ENCODE peak calls at places on chromosomes 7 and 10, in four cellular contexts. E, F, R and P are unnamed samples. For H3K9me2, the result is how much of the 10 kb centered on the place peaks cover.

GRCh38 chr10:22670796-22671195 is 43.6 kb downstream of the PIP4K2A start:
- DNase-seq in F (no peak), R (no peak), E (no peak), P (peak)

GRCh38 chr7:45701701-45702460 is 127.7 kb downstream of the ADCY1 start:
- DNase-seq in F (no peak), R (peak), E (no peak), P (no peak)

GRCh38 chr7:20458483-20458882 is 127.8 kb downstream of the ITGB8 start:
- DNase-seq in F (no peak), E (no peak), R (no peak), P (no peak)

GRCh38 chr10:74825033-74825370 is 1.4 kb upstream of the KAT6B start:
- DNase-seq in R (no peak), E (no peak), F (no peak), P (peak)

GRCh38 chr10:17206210-17206709 is 4.8 kb upstream of the TRDMT1 start:
- DNase-seq in E (no peak), F (no peak), R (no peak), P (peak)

GRCh38 chr10:93475871-93476270 is 6.3 kb downstream of the MYOF start:
- DNase-seq in F (no peak), R (no peak), E (peak), P (peak)

GRCh38 chr7:25259487-25260243 is 31.4 kb upstream of the NPVF start:
- DNase-seq in R (peak), F (peak), E (peak), P (peak)

GRCh38 chr7:77734590-77735421 is 38.5 kb downstream of the RSBN1L start:
- DNase-seq in R (no peak), F (no peak), E (no peak), P (no peak)

GRCh38 chr10:79468841-79469585 is 23.6 kb upstream of the ZCCHC24 start:
- DNase-seq in F (no peak), R (no peak), E (no peak), P (no peak)

GRCh38 chr7:18694484-18694883 is 198.9 kb downstream of the HDAC9 start:
- DNase-seq in F (no peak), E (no peak), R (no peak), P (no peak)

GRCh38 chr10:21528452-21529235 is 3.2 kb upstream of the SKIDA1 start:
- DNase-seq in R (no peak), F (no peak), E (no peak), P (no peak)

GRCh38 chr10:69914373-69915268 is 112.9 kb downstream of the COL13A1 start:
- DNase-seq in F (peak), E (peak), R (peak), P (peak)

GRCh38 chr10:76231258-76231934 is 800.0 kb downstream of the LRMDA start:
- DNase-seq in R (no peak), E (no peak), F (no peak), P (no peak)

GRCh38 chr7:37320140-37320839 is 128.4 kb downstream of the ELMO1 start:
- DNase-seq in R (no peak), E (no peak), F (no peak), P (no peak)

GRCh38 chr7:82755705-82756551 is 312.4 kb upstream of the CACNA2D1 start:
- DNase-seq in R (no peak), E (no peak), F (no peak), P (peak)

GRCh38 chr7:129553861-129554530 is 51.7 kb downstream of the SMKR1 start:
- DNase-seq in R (no peak), F (peak), E (no peak), P (peak)

GRCh38 chr7:77473240-77474005 is 57.3 kb upstream of the GSAP start:
- DNase-seq in E (no peak), R (no peak), F (no peak), P (peak)

GRCh38 chr7:38102486-38102885 is 75.6 kb upstream of the STARD3NL start:
- DNase-seq in F (no peak), R (no peak), E (no peak), P (peak)

GRCh38 chr10:92087750-92088395 is 164.3 kb downstream of the BTAF1 start:
- DNase-seq in R (peak), E (peak), F (peak), P (peak)

GRCh38 chr10:128563387-128563786 is 437.2 kb upstream of the MKI67 start:
- DNase-seq in R (no peak), E (no peak), F (no peak), P (no peak)

GRCh38 chr10:88651131-88651541 is 13.1 kb upstream of the LIPF start:
- DNase-seq in R (no peak), F (no peak), E (no peak), P (peak)

GRCh38 chr7:43666938-43667337 is 62.4 kb downstream of the COA1 start:
- DNase-seq in R (no peak), F (no peak), E (no peak), P (peak)

GRCh38 chr10:97875391-97875790 is 25.7 kb downstream of the GOLGA7B start:
- DNase-seq in R (no peak), E (no peak), F (no peak), P (peak)

GRCh38 chr7:155553871-155554270 is 7.5 kb upstream of the CNPY1 start:
- DNase-seq in R (no peak), F (no peak), E (no peak), P (no peak)

GRCh38 chr7:44282601-44283171 is 42.7 kb downstream of the CAMK2B start:
- DNase-seq in F (peak), E (no peak), R (peak), P (no peak)

GRCh38 chr10:132580617-132581016 is 43.0 kb downstream of the INPP5A start:
- DNase-seq in F (no peak), E (no peak), R (no peak), P (no peak)

GRCh38 chr7:4208086-4208485 is 474.0 kb upstream of the FOXK1 start:
- DNase-seq in E (no peak), F (no peak), R (peak), P (no peak)

GRCh38 chr7:151139791-151140190 is 27.7 kb downstream of the GBX1 start:
- DNase-seq in E (no peak), R (no peak), F (no peak), P (no peak)

GRCh38 chr7:109101332-109101731 is 531.7 kb downstream of the DNAJB9 start:
- DNase-seq in F (no peak), R (no peak), E (no peak), P (no peak)

GRCh38 chr10:80509403-80510161 is 28.1 kb upstream of the SH2D4B start:
- DNase-seq in E (no peak), F (no peak), R (no peak), P (peak)

GRCh38 chr10:118595598-118596425 is at the start of gene PRLHR:
- DNase-seq in E (no peak), R (peak), F (no peak), P (peak)

GRCh38 chr7:129644634-129645230 is 33.2 kb downstream of the NRF1 start:
- DNase-seq in R (peak), F (peak), E (peak), P (peak)

GRCh38 chr10:60424971-60425370 is 35.3 kb upstream of the ANK3 start:
- DNase-seq in E (no peak), F (no peak), R (no peak), P (peak)

GRCh38 chr10:68348265-68348741 is 15.6 kb upstream of the PBLD start:
- DNase-seq in R (peak), E (peak), F (peak), P (peak)

GRCh38 chr10:118594392-118595063 is 920 bp downstream of the PRLHR start:
- DNase-seq in F (no peak), R (peak), E (no peak), P (peak)

GRCh38 chr10:77637474-77637985 is at the start of gene KCNMA1:
- DNase-seq in F (peak), R (peak), E (no peak), P (peak)

GRCh38 chr10:517872-518475 is 171.5 kb downstream of the DIP2C start:
- DNase-seq in F (no peak), E (no peak), R (no peak), P (no peak)

GRCh38 chr7:47669178-47669878 is 87.4 kb upstream of the TNS3 start:
- DNase-seq in R (no peak), E (no peak), F (peak), P (peak)

GRCh38 chr7:84900215-84900614 is 286.6 kb downstream of the SEMA3D start:
- DNase-seq in E (no peak), F (no peak), R (no peak), P (no peak)
- H3K4me2 ChIP-seq in E (no peak), F (no peak), R (no peak), P (no peak)

DNA sequence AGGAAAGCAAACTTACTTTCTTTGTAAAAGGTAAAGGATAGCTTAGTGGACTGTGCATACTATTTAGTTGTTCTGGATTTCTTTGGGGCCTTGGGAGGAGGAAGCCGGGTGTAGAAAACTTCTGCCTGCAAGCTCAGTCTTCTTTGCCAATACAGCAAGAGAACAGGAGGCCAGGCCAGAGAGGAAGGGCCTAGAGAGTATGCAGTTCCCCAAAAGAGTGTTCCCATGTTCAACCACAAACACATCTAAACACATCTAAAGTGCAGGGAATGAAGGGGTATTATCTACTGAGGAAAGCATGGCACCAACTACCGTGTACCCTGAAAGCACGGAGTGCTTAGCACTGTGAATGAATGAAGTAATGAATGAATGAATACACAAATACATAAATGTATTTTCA is 11.0 kb downstream of the KIAA1217 start:
- DNase-seq in R (no peak), F (no peak), E (no peak), P (no peak)
- H3K9ac ChIP-seq in R (no peak), F (no peak), E (no peak), P (no peak)

GRCh38 chr7:131898418-131898817 is 342.0 kb upstream of the PODXL start:
- DNase-seq in R (no peak), F (no peak), E (no peak), P (peak)
- H3K9me2 ChIP-seq in R (under half), F (under half), E (under half), P (under half)

GRCh38 chr10:48611133-48611532 is 6.3 kb upstream of the ARHGAP22 start:
- DNase-seq in R (no peak), E (no peak), F (no peak), P (no peak)
- H3K4me2 ChIP-seq in R (no peak), E (no peak), F (no peak), P (no peak)

DNA sequence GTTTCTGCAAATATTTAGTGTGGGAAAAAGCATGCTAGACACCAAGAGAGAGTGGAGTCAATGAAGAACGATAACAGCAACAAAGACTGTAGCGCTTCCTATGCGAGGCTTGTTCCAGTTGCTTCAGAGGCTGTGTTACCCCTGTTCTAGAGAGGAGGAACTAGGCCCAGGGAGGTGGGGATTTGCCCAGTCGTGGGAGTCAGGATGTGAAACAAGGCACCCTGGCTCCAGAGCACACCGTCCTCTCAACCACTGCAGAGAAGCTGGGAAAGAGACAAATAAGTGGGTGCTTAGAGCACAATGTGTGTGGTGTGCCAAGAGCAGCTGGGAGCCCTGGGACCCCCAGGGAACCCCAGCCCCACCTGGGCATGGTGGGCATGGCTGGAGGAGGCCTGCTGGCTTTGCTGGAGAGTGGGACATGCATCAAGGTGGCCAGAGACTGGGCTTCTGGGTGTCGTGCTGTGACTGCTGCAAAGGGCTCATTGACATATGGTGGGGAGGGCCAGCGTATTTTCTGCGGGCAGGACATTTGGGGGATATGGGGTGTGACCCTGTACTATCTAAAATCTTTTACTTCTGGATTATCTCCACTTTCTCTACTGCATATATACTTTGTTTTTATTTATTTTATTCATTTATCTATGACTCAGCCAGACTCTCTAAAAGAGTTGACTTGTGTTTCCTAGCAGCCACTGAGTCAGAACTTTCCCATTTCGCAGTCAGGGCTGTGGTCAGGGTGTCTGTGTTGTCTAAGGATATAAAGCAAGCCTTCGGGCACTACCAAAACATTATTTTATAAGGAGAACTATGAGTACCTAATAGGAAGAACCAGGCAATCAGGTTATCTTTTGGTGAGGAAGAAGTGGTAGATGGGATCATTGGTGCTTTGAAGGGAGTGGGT is 95.4 kb downstream of the TCF7L2 start:
- DNase-seq in E (no peak), F (no peak), R (no peak), P (peak)
- H3K9ac ChIP-seq in E (no peak), F (no peak), R (peak), P (peak)

GRCh38 chr7:54712777-54713176 is 46.2 kb downstream of the SEC61G start:
- DNase-seq in F (no peak), E (no peak), R (no peak), P (no peak)
- H3K9me2 ChIP-seq in F (under half), E (under half), R (under half), P (under half)

GRCh38 chr10:89946106-89946505 is 244.7 kb downstream of the KIF20B start:
- DNase-seq in F (no peak), R (no peak), E (no peak), P (peak)
- H3K4me2 ChIP-seq in F (no peak), R (peak), E (no peak), P (no peak)